ENCODE peak calls at places on chromosomes 6 and 20, in five cellular contexts. D is dorsolateral prefrontal cortex, F is NCI-H2171 treated with DMSO at 0.1 percent for 48 hours, J is BJ, K is SK-MEL-5. U is an unnamed sample.

GRCh38 chr20:4916991-4917881 is 84.1 kb downstream of the SLC23A2 start:
- DNase-seq in F (no peak), D (no peak), J (no peak), K (no peak), U (no peak)

GRCh38 chr20:34863421-34863965 is 9.2 kb downstream of the GGT7 start:
- DNase-seq in D (no peak), J (no peak), F (no peak), K (no peak), U (no peak)

GRCh38 chr6:97440590-97441176 is 157.7 kb upstream of the MMS22L start:
- DNase-seq in K (peak), F (peak), J (no peak), D (peak), U (no peak)

GRCh38 chr6:163346529-163346961 is 68.0 kb upstream of the QKI start:
- DNase-seq in J (no peak), K (no peak), F (no peak), D (no peak), U (no peak)

GRCh38 chr6:146347690-146348089 is 195.9 kb upstream of the RAB32 start:
- DNase-seq in F (no peak), D (no peak), K (no peak), J (no peak), U (no peak)

GRCh38 chr20:40617594-40617993 is 71.4 kb downstream of the MAFB start:
- DNase-seq in J (no peak), F (no peak), D (no peak), K (no peak), U (no peak)

GRCh38 chr6:130776287-130776925 is 50.8 kb upstream of the SMLR1 start:
- DNase-seq in J (no peak), K (no peak), F (no peak), D (no peak), U (no peak)

GRCh38 chr6:157682856-157683481 is 140.1 kb upstream of the SNX9 start:
- DNase-seq in K (no peak), D (no peak), J (no peak), F (no peak), U (no peak)

GRCh38 chr20:10524643-10525042 is 89.5 kb downstream of the SLX4IP start:
- DNase-seq in J (no peak), F (no peak), D (no peak), K (no peak), U (no peak)

GRCh38 chr6:21392177-21392576 is 201.4 kb upstream of the SOX4 start:
- DNase-seq in F (no peak), K (no peak), D (no peak), J (no peak), U (no peak)

GRCh38 chr20:7704021-7704420 is 236.2 kb downstream of the HAO1 start:
- DNase-seq in J (no peak), K (no peak), D (no peak), F (no peak), U (no peak)

U was measured in activated CD4-positive, alpha-beta T cell treated with anti-CD3 and anti-CD28 coated beads, Interleukin-2, amount 50 U/mL, for 48 hours.